ENCODE peak calls at places on chromosomes 6 and 20, in five cellular contexts. R is PC-9, Z is heart left ventricle, N is A549, C is left lung. F is an unnamed sample. For H3K4me1, the result is how much of the 10 kb centered on the place peaks cover.

GRCh38 chr6:139062921-139063320 is 34.4 kb downstream of the ABRACL start:
- DNase-seq in N (no peak), C (no peak), R (no peak), Z (no peak), F (no peak)

GRCh38 chr6:119566546-119567263 is 217.1 kb upstream of the MAN1A1 start:
- DNase-seq in R (no peak), C (no peak), Z (no peak), N (no peak), F (no peak)

GRCh38 chr6:36979343-36979742 is 6.7 kb downstream of the MTCH1 start:
- DNase-seq in C (no peak), Z (peak), N (peak), R (no peak), F (no peak)

GRCh38 chr6:159043986-159044385 is 805 bp downstream of the TAGAP start:
- DNase-seq in R (no peak), N (no peak), Z (no peak), C (no peak), F (no peak)

GRCh38 chr20:33443006-33443511 is 504 bp downstream of the SNTA1 start:
- DNase-seq in N (no peak), Z (peak), C (peak), R (no peak), F (no peak)

GRCh38 chr6:167835260-167835659 is 8.5 kb downstream of the AFDN start:
- DNase-seq in Z (no peak), N (no peak), C (no peak), R (no peak), F (no peak)

GRCh38 chr6:157767071-157767750 is 55.8 kb upstream of the SNX9 start:
- DNase-seq in N (no peak), R (no peak), Z (no peak), C (no peak), F (no peak)

GRCh38 chr6:131832363-131832762 is 24.5 kb downstream of the ENPP1 start:
- DNase-seq in C (no peak), Z (no peak), N (no peak), R (no peak), F (no peak)

GRCh38 chr6:16811277-16811979 is 50.2 kb upstream of the ATXN1 start:
- DNase-seq in C (no peak), Z (no peak), R (no peak), N (no peak), F (no peak)

GRCh38 chr20:2118783-2119182 is 17.2 kb downstream of the STK35 start:
- DNase-seq in N (no peak), C (no peak), Z (no peak), R (no peak), F (no peak)

GRCh38 chr6:55794136-55794812 is 81.1 kb downstream of the BMP5 start:
- DNase-seq in R (no peak), N (no peak), C (no peak), Z (no peak), F (no peak)

GRCh38 chr6:3727036-3727435 is 24.5 kb downstream of the PXDC1 start:
- DNase-seq in Z (no peak), C (no peak), N (no peak), R (no peak), F (no peak)

GRCh38 chr6:69421270-69421669 is 375.5 kb downstream of the LMBRD1 start:
- DNase-seq in N (no peak), R (no peak), Z (no peak), C (no peak), F (no peak)

GRCh38 chr20:21739682-21740081 is 34.2 kb downstream of the PAX1 start:
- DNase-seq in R (no peak), N (no peak), C (no peak), Z (no peak), F (no peak)

GRCh38 chr20:1944345-1945099 is 49.3 kb downstream of the SIRPA start:
- DNase-seq in N (no peak), Z (no peak), R (no peak), C (no peak), F (no peak)

GRCh38 chr20:41510224-41510623 is 108.0 kb downstream of the CHD6 start:
- DNase-seq in C (no peak), Z (no peak), N (no peak), R (no peak), F (no peak)

GRCh38 chr6:104640761-104641160 is 219.0 kb downstream of the HACE1 start:
- DNase-seq in N (no peak), R (no peak), Z (no peak), C (no peak), F (no peak)

GRCh38 chr6:26415791-26416190 is 13.7 kb downstream of the BTN3A1 start:
- DNase-seq in R (no peak), C (no peak), Z (no peak), N (no peak), F (no peak)

GRCh38 chr20:21361266-21361665 is 36.1 kb downstream of the NKX2-4 start:
- DNase-seq in C (no peak), Z (no peak), N (no peak), R (no peak), F (no peak)

GRCh38 chr20:33554914-33555420 is 65.1 kb downstream of the CBFA2T2 start:
- DNase-seq in Z (no peak), C (no peak), R (peak), N (peak), F (no peak)

GRCh38 chr6:100300221-100300736 is 164.4 kb downstream of the SIM1 start:
- DNase-seq in R (peak), N (peak), C (no peak), Z (no peak), F (no peak)

GRCh38 chr6:68649669-68650068 is 14.6 kb downstream of the ADGRB3 start:
- DNase-seq in Z (no peak), C (no peak), R (no peak), N (no peak), F (no peak)

GRCh38 chr6:10166031-10166430 is 248.8 kb downstream of the TFAP2A start:
- DNase-seq in N (no peak), C (no peak), R (no peak), Z (no peak), F (no peak)

GRCh38 chr20:53402233-53403005 is 191.2 kb downstream of the ZNF217 start:
- DNase-seq in R (no peak), N (no peak), C (no peak), Z (no peak), F (no peak)

GRCh38 chr20:57416296-57417022 is 25.3 kb downstream of the RBM38 start:
- DNase-seq in N (no peak), Z (no peak), R (no peak), C (no peak), F (no peak)

GRCh38 chr6:30885481-30885998 is 1.2 kb downstream of the DDR1 start:
- DNase-seq in C (peak), Z (no peak), N (peak), R (peak), F (no peak)

GRCh38 chr6:89357390-89357789 is 4.9 kb upstream of the UBE2J1 start:
- DNase-seq in N (no peak), Z (no peak), R (no peak), C (no peak), F (no peak)

GRCh38 chr6:127148511-127148910 is 30.0 kb downstream of the RSPO3 start:
- DNase-seq in C (no peak), Z (peak), N (no peak), R (no peak), F (no peak)

GRCh38 chr6:2376429-2377355 is 131.3 kb upstream of the GMDS start:
- DNase-seq in R (no peak), C (no peak), Z (no peak), N (peak), F (no peak)

GRCh38 chr6:14354919-14355572 is 237.5 kb downstream of the CD83 start:
- DNase-seq in N (peak), C (peak), Z (peak), R (peak), F (no peak)

GRCh38 chr20:23928788-23929187 is 49.2 kb upstream of the CST5 start:
- DNase-seq in R (no peak), N (no peak), C (no peak), Z (no peak), F (no peak)

GRCh38 chr6:44037847-44038542 is 89.3 kb downstream of the MRPL14 start:
- DNase-seq in C (peak), Z (peak), R (no peak), N (no peak), F (no peak)

GRCh38 chr20:58160451-58161051 is 67.9 kb downstream of the ANKRD60 start:
- DNase-seq in Z (no peak), N (no peak), R (no peak), C (no peak), F (no peak)

GRCh38 chr6:17015551-17016381 is 86.1 kb upstream of the STMND1 start:
- DNase-seq in R (no peak), Z (peak), N (no peak), C (no peak), F (no peak)

GRCh38 chr20:4708036-4708435 is 13.7 kb upstream of the PRND start:
- DNase-seq in C (no peak), N (no peak), Z (no peak), R (no peak), F (no peak)

GRCh38 chr6:73823832-73824231 is 127.8 kb downstream of the CD109 start:
- DNase-seq in R (no peak), N (no peak), C (no peak), Z (no peak), F (no peak)

GRCh38 chr6:2938632-2939083 is 32.7 kb downstream of the SERPINB6 start:
- DNase-seq in N (peak), Z (no peak), R (no peak), C (no peak), F (no peak)

DNA sequence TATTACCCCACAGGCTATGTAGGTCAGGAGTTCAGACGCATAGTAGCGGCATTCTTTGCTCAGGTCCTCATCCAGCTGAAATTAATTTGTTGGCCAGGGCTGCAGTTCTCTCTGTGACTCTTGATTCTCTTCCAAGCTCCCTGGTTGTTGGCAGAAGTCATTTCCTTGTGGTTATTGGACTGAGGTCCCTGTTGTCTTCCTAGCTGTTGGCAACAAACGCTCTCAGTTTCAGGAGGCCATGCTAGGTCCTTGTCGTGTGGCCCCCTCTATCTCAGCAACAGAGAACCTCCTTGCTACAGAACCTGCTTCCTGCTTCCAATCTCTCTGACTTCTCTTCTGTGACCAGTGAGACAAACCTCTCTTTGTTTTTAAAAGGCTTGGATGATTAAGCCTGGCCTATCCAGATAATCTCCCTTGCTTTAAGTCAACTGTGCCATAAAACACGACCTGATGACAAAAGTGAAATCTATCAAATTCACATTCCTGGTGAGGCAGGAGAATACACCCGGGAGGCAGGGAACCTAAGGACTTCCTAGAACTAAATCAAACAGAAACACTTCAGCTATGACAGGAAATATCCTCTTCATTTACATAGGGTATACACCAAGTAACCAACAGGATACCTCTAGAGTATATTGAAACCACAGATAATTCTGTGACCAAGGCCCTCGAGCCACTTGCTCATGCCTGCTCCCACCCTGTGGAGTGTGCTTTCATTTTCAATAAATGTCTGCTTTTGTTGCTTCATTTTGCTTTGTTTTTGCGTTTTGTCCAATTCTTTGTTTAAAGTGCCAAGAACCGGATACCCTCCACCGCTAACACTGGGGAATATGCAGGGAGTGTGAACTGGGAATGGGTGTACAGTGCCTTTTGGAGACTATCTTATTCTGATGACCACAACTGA is 196.0 kb downstream of the BTBD3 start:
- DNase-seq in Z (peak), R (no peak), C (no peak), N (no peak), F (no peak)
- H3K4me3 ChIP-seq in Z (no peak), R (no peak), C (no peak), N (no peak), F (no peak)

GRCh38 chr6:54071941-54072340 is 39.3 kb upstream of the MLIP start:
- DNase-seq in Z (no peak), N (no peak), C (no peak), R (no peak), F (no peak)
- H3K27ac ChIP-seq in Z (peak), N (no peak), C (no peak), R (no peak), F (no peak)

GRCh38 chr6:135084916-135085269 is 30.3 kb upstream of the HBS1L start:
- DNase-seq in C (no peak), N (no peak), Z (no peak), R (no peak), F (no peak)
- H3K4me1 ChIP-seq in C (under half), N (under half), Z (under half), R (under half), F (under half)

GRCh38 chr6:34890526-34890910 is 1.5 kb downstream of the ANKS1A start:
- DNase-seq in R (no peak), Z (no peak), C (no peak), N (no peak), F (no peak)
- H3K4me3 ChIP-seq in R (peak), Z (peak), C (peak), N (peak), F (no peak)

GRCh38 chr6:108799791-108800190 is 48.4 kb upstream of the ARMC2 start:
- DNase-seq in N (no peak), R (no peak), Z (no peak), C (no peak), F (no peak)

GRCh38 chr6:108799356-108799720 is 48.9 kb upstream of the ARMC2 start:
- DNase-seq in C (no peak), R (no peak), N (no peak), Z (no peak), F (no peak)

GRCh38 chr6:108801331-108801730 is 46.9 kb upstream of the ARMC2 start:
- DNase-seq in Z (no peak), N (no peak), C (no peak), R (no peak), F (no peak)

GRCh38 chr6:108798672-108799355 is 49.4 kb upstream of the ARMC2 start:
- DNase-seq in C (no peak), R (no peak), N (no peak), Z (no peak), F (no peak)

GRCh38 chr6:108800510-108800909 is 47.7 kb upstream of the ARMC2 start:
- DNase-seq in Z (no peak), C (no peak), N (no peak), R (no peak), F (no peak)
- H3K27ac ChIP-seq in Z (no peak), C (no peak), N (no peak), R (no peak), F (no peak)

DNA sequence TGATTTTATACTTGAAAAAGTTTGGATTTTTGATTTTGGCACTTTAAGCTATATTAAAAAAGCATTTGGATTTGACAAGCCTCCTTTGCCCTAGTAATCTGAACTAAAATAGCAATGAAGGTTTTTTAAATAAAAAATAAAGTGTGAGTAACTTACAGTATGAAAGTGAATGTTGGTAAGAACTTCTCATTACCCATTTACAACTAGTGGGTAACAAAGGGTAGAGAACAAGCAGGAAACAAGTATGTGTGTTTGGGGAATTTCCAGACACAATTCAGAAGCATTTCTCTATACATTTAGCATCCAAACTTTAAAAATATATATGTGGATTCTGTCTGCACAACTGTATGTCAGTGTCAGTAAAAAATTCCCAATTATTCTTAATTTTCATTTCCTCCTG is 2.9 kb downstream of the TMEM30A start:
- DNase-seq in R (no peak), N (no peak), Z (no peak), C (no peak), F (no peak)
- H3K4me1 ChIP-seq in R (under half), N (half or more), Z (half or more), C (under half), F (under half)

DNA sequence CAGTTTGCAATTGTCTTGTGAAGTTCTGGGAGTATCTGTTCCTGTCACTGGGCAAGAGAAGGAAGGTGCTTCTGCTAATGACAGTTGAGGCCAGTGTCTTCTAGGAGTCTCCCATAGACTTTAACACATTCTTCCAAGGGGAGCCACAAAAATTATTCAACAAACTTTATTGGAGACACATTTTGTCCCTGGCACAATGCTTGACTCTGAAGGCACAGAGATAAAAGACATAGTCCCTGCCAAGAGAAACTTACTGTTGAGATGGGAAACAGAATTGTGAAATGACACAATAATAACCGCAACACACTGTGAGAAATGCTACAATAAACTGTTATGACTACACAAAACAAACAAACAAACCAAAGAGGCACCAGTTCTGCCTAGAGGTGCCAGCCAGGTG is 24.7 kb upstream of the CEP162 start:
- DNase-seq in N (no peak), C (no peak), Z (no peak), R (no peak), F (no peak)
- H3K4me3 ChIP-seq in N (no peak), C (no peak), Z (no peak), R (no peak), F (no peak)

F was measured in iPS DF 6.9.